ENCODE peak calls at places on chromosome 22, in seven cellular contexts. K, C, S, I, U, P and Q are unnamed samples.

GRCh38 chr22:44883011-44883421 is 126.8 kb downstream of the PHF21B start:
- DNase-seq in S (no peak), U (no peak), P (no peak), I (no peak), K (no peak), C (no peak), Q (no peak)

GRCh38 chr22:42078469-42079318 is 806 bp upstream of the SMDT1 start:
- DNase-seq in P (no peak), C (no peak), K (no peak), U (peak; percentile 34), S (no peak), I (no peak), Q (no peak)

GRCh38 chr22:19880786-19881569 is 26.3 kb upstream of the GNB1L start:
- DNase-seq in I (peak; percentile 92), S (no peak), K (no peak), U (no peak), C (no peak), P (peak; percentile 91), Q (no peak)

GRCh38 chr22:22802346-22802970 is 85.2 kb upstream of the IGLL5 start:
- DNase-seq in P (no peak), C (no peak), K (no peak), U (no peak), I (no peak), S (no peak), Q (no peak)

GRCh38 chr22:30435674-30436126 is 10.1 kb downstream of the MTFP1 start:
- DNase-seq in P (no peak), C (peak; percentile 63), U (no peak), K (peak; percentile 49), S (no peak), I (no peak), Q (no peak)

GRCh38 chr22:28711820-28712777 is 29.5 kb downstream of the CHEK2 start:
- DNase-seq in K (no peak), S (no peak), C (no peak), I (no peak), U (no peak), P (peak; percentile 88), Q (peak; percentile 2)

GRCh38 chr22:38040953-38041759 is 16.0 kb upstream of the PICK1 start:
- DNase-seq in S (no peak), I (no peak), C (no peak), K (no peak), P (no peak), U (no peak), Q (no peak)

GRCh38 chr22:27329966-27330645 is 471.4 kb downstream of the MN1 start:
- DNase-seq in U (no peak), K (no peak), P (peak; percentile 87), C (no peak), I (no peak), S (no peak), Q (no peak)

GRCh38 chr22:32583921-32584335 is 109.3 kb downstream of the FBXO7 start:
- DNase-seq in S (no peak), I (no peak), P (no peak), K (no peak), C (no peak), U (no peak), Q (no peak)

GRCh38 chr22:21026783-21027692 is 5.3 kb downstream of the SLC7A4 start:
- DNase-seq in U (peak; percentile 67), I (no peak), S (no peak), C (no peak), K (no peak), P (no peak), Q (no peak)

GRCh38 chr22:49525776-49526535 is 301.7 kb downstream of the BRD1 start:
- DNase-seq in K (no peak), P (no peak), U (no peak), C (no peak), I (no peak), S (no peak), Q (no peak)

GRCh38 chr22:20087319-20088262 is 7.5 kb downstream of the DGCR8 start:
- DNase-seq in K (no peak), I (no peak), U (no peak), C (no peak), S (no peak), P (no peak), Q (no peak)

GRCh38 chr22:45211848-45212247 is 28.8 kb downstream of the KIAA0930 start:
- DNase-seq in I (no peak), U (no peak), K (no peak), C (no peak), S (no peak), P (no peak), Q (no peak)

GRCh38 chr22:20463324-20464095 is 25.9 kb upstream of the SCARF2 start:
- DNase-seq in C (no peak), I (no peak), K (peak; percentile 43), U (no peak), S (peak; percentile 81), P (no peak), Q (no peak)

GRCh38 chr22:45051419-45051818 is 41.6 kb upstream of the PHF21B start:
- DNase-seq in U (no peak), C (no peak), S (no peak), P (no peak), K (no peak), I (no peak), Q (no peak)

GRCh38 chr22:46149998-46150549 is at the start of gene PPARA:
- DNase-seq in P (no peak), U (peak; percentile 23), I (peak; percentile 56), K (peak; percentile 14), S (peak; percentile 49), C (peak; percentile 91), Q (no peak)

GRCh38 chr22:39117585-39118191 is 20.6 kb downstream of the APOBEC3H start:
- DNase-seq in K (no peak), U (peak; percentile 22), I (no peak), S (no peak), C (peak; percentile 58), P (no peak), Q (no peak)

GRCh38 chr22:43007519-43008102 is 7.3 kb downstream of the PACSIN2 start:
- DNase-seq in I (no peak), C (no peak), U (no peak), P (no peak), S (no peak), K (no peak), Q (no peak)

GRCh38 chr22:27801616-27802388 is at the start of gene MN1:
- DNase-seq in K (peak; percentile 74), U (peak; percentile 15), C (peak; percentile 60), S (peak; percentile 14), P (no peak), I (peak; percentile 79), Q (no peak)

GRCh38 chr22:22480940-22481339 is 27.6 kb downstream of the ZNF280B start:
- DNase-seq in P (no peak), K (no peak), C (no peak), I (no peak), U (no peak), S (no peak), Q (no peak)

GRCh38 chr22:37669586-37669985 is 5.8 kb upstream of the LGALS1 start:
- DNase-seq in I (no peak), S (no peak), C (no peak), P (no peak), K (no peak), U (no peak), Q (no peak)

GRCh38 chr22:42937164-42937854 is 77.6 kb downstream of the PACSIN2 start:
- DNase-seq in I (no peak), U (no peak), S (no peak), P (peak; percentile 76), K (no peak), C (no peak), Q (no peak)

GRCh38 chr22:19732403-19733113 is 9.2 kb downstream of the GP1BB start:
- DNase-seq in S (no peak), U (no peak), K (no peak), I (no peak), P (no peak), C (no peak), Q (no peak)

GRCh38 chr22:37610480-37611148 is 2.0 kb downstream of the GGA1 start:
- DNase-seq in K (no peak), I (no peak), C (no peak), S (no peak), P (no peak), U (no peak), Q (no peak)

GRCh38 chr22:18088825-18089568 is 11.2 kb downstream of the PEX26 start:
- DNase-seq in C (no peak), U (no peak), I (no peak), S (no peak), K (no peak), P (no peak), Q (no peak)

GRCh38 chr22:26461188-26461810 is 22.3 kb downstream of the HPS4 start:
- DNase-seq in K (no peak), S (peak; percentile 42), P (no peak), I (peak; percentile 63), U (peak; percentile 38), C (peak; percentile 60), Q (no peak)

GRCh38 chr22:20807315-20807752 is 33.4 kb downstream of the SERPIND1 start:
- DNase-seq in I (no peak), C (no peak), U (no peak), K (no peak), P (no peak), S (no peak), Q (no peak)

GRCh38 chr22:37419916-37420655 is 7.2 kb downstream of the ELFN2 start:
- DNase-seq in I (no peak), P (no peak), K (no peak), C (no peak), U (no peak), S (no peak), Q (no peak)

GRCh38 chr22:39432361-39432811 is 24.4 kb upstream of the MGAT3 start:
- DNase-seq in I (no peak), K (no peak), C (no peak), U (no peak), S (no peak), P (no peak), Q (no peak)

GRCh38 chr22:26592368-26593015 is 2.6 kb upstream of the TPST2 start:
- DNase-seq in P (no peak), I (no peak), K (no peak), C (no peak), U (no peak), S (no peak), Q (no peak)

GRCh38 chr22:48898524-48899377 is 928.9 kb downstream of the BRD1 start:
- DNase-seq in I (no peak), K (no peak), P (no peak), C (no peak), U (no peak), S (no peak), Q (no peak)

GRCh38 chr22:36301851-36302250 is 48.9 kb downstream of the APOL1 start:
- DNase-seq in U (no peak), P (no peak), C (no peak), S (no peak), K (no peak), I (no peak), Q (no peak)

GRCh38 chr22:37310075-37310606 is 27.8 kb downstream of the CYTH4 start:
- DNase-seq in I (no peak), P (no peak), C (no peak), U (no peak), K (no peak), S (no peak), Q (no peak)

GRCh38 chr22:29309332-29310064 is 3.0 kb downstream of the GAS2L1 start:
- DNase-seq in I (no peak), P (no peak), S (no peak), C (no peak), U (no peak), K (no peak), Q (no peak)

GRCh38 chr22:43878079-43878795 is 13.6 kb downstream of the PNPLA5 start:
- DNase-seq in S (no peak), U (no peak), I (no peak), K (no peak), C (no peak), P (no peak), Q (no peak)